ENCODE peak calls at places on chromosomes 16 and 17, in six cellular contexts. I is progenitor cell of endocrine pancreas; R is MCF 10A; D is stimulated activated CD4-positive, alpha-beta T cell treated with anti-CD3 and anti-CD28 coated beads, Interleukin-4, amount 100 ng/mL, for 4 hours; W is NCI-H1092; X is left ventricle myocardium superior. S is an unnamed sample.

GRCh38 chr17:77054926-77055325 is 85.8 kb upstream of the SEC14L1 start:
- DNase-seq in I (no peak), R (no peak), D (no peak), W (no peak), X (no peak), S (no peak)

GRCh38 chr17:65279456-65279855 is 142.3 kb downstream of the RGS9 start:
- DNase-seq in I (no peak), R (no peak), D (no peak), W (no peak), X (no peak), S (no peak)

GRCh38 chr16:68893710-68894705 is 50.7 kb downstream of the TANGO6 start:
- DNase-seq in I (peak; percentile 41), R (peak; percentile 13), D (no peak), W (no peak), X (peak; percentile 62), S (no peak)

GRCh38 chr16:19583665-19584300 is 28.3 kb downstream of the VPS35L start:
- DNase-seq in I (no peak), R (peak; percentile 70), D (no peak), W (no peak), X (no peak), S (no peak)

GRCh38 chr17:60554377-60554788 is 28.3 kb upstream of the APPBP2 start:
- DNase-seq in I (no peak), R (peak; percentile 83), D (no peak), W (no peak), X (no peak), S (no peak)

GRCh38 chr17:40588557-40588956 is 23.3 kb upstream of the CCR7 start:
- DNase-seq in I (no peak), R (no peak), D (no peak), W (no peak), X (no peak), S (no peak)

GRCh38 chr17:75398279-75398678 is 7.2 kb downstream of the GRB2 start:
- DNase-seq in I (no peak), R (no peak), D (no peak), W (no peak), X (no peak), S (no peak)

GRCh38 chr17:75892556-75893224 is 4.1 kb downstream of the TRIM65 start:
- DNase-seq in I (no peak), R (no peak), D (no peak), W (no peak), X (no peak), S (no peak)

GRCh38 chr16:67723940-67724339 is 4.8 kb upstream of the GFOD2 start:
- DNase-seq in I (no peak), R (no peak), D (no peak), W (no peak), X (no peak), S (no peak)

GRCh38 chr17:73613271-73613941 is 30.8 kb downstream of the SDK2 start:
- DNase-seq in I (no peak), R (no peak), D (no peak), W (no peak), X (no peak), S (no peak)

GRCh38 chr16:88941051-88941932 is 35.7 kb downstream of the CBFA2T3 start:
- DNase-seq in I (peak; percentile 32), R (no peak), D (peak; percentile 15), W (no peak), X (peak; percentile 73), S (no peak)

GRCh38 chr16:47778106-47778803 is 317.1 kb downstream of the PHKB start:
- DNase-seq in I (no peak), R (no peak), D (no peak), W (no peak), X (no peak), S (no peak)

GRCh38 chr16:8590161-8590688 is at the start of gene TMEM114:
- DNase-seq in I (peak; percentile 39), R (no peak), D (no peak), W (no peak), X (no peak), S (no peak)

GRCh38 chr17:72378414-72379395 is 257.9 kb downstream of the SOX9 start:
- DNase-seq in I (no peak), R (no peak), D (no peak), W (peak; percentile 14), X (no peak), S (no peak)

GRCh38 chr16:69941251-69942098 is 9.7 kb upstream of the CLEC18A start:
- DNase-seq in I (no peak), R (no peak), D (no peak), W (no peak), X (peak; percentile 22), S (no peak)

GRCh38 chr17:8397636-8398035 is at the start of gene RNF222:
- DNase-seq in I (no peak), R (no peak), D (no peak), W (no peak), X (no peak), S (no peak)

GRCh38 chr17:42188749-42189650 is 3.7 kb upstream of the HCRT start:
- DNase-seq in I (no peak), R (no peak), D (no peak), W (no peak), X (no peak), S (no peak)

GRCh38 chr17:30273373-30273772 is 18.4 kb downstream of the BLMH start:
- DNase-seq in I (no peak), R (no peak), D (no peak), W (no peak), X (no peak), S (no peak)

GRCh38 chr17:59121901-59122480 is 15.3 kb upstream of the TRIM37 start:
- DNase-seq in I (no peak), R (no peak), D (no peak), W (no peak), X (no peak), S (no peak)

GRCh38 chr17:81022371-81022729 is 12.6 kb upstream of the BAIAP2 start:
- DNase-seq in I (no peak), R (no peak), D (no peak), W (no peak), X (peak; percentile 2), S (no peak)

GRCh38 chr16:85461814-85462404 is 151.2 kb upstream of the GSE1 start:
- DNase-seq in I (no peak), R (no peak), D (no peak), W (peak; percentile 94), X (peak; percentile 46), S (no peak)

GRCh38 chr16:17316005-17316404 is 154.8 kb downstream of the XYLT1 start:
- DNase-seq in I (no peak), R (no peak), D (no peak), W (no peak), X (no peak), S (no peak)